ENCODE peak calls at places on chromosomes 7 and 10, in four cellular contexts. M is NT2/D1, T is hepatocyte, A is tibial nerve. W is an unnamed sample.
A peak's percentile ranks its signal among the peaks of the same experiment; 100 is the strongest.

GRCh38 chr7:42704710-42705109 is 207.2 kb downstream of the C7orf25 start:
- DNase-seq in T (no peak), A (no peak), M (no peak), W (no peak)

GRCh38 chr10:44830022-44830421 is 81.1 kb upstream of the TMEM72 start:
- DNase-seq in T (no peak), A (no peak), M (no peak), W (no peak)

GRCh38 chr7:32511791-32512190 is 16.5 kb downstream of the AVL9 start:
- DNase-seq in M (no peak), T (no peak), A (no peak), W (no peak)

GRCh38 chr7:70681847-70682350 is 450.0 kb upstream of the GALNT17 start:
- DNase-seq in M (no peak), A (no peak), T (no peak), W (no peak)

GRCh38 chr7:17233643-17234397 is 64.6 kb upstream of the AHR start:
- DNase-seq in A (no peak), T (no peak), M (no peak), W (peak; percentile 63)

GRCh38 chr10:33900591-33900990 is 566.1 kb upstream of the NRP1 start:
- DNase-seq in A (no peak), M (no peak), T (no peak), W (no peak)

GRCh38 chr7:158106272-158106671 is 481.4 kb downstream of the PTPRN2 start:
- DNase-seq in T (no peak), M (no peak), A (no peak), W (no peak)

GRCh38 chr10:69955211-69955805 is 97.3 kb upstream of the MACROH2A2 start:
- DNase-seq in M (no peak), T (no peak), A (no peak), W (no peak)

GRCh38 chr7:127792528-127793342 is 140.7 kb downstream of the SND1 start:
- DNase-seq in M (peak; percentile 25), A (no peak), T (peak; percentile 14), W (no peak)

GRCh38 chr7:29883462-29884398 is 77.4 kb downstream of the WIPF3 start:
- DNase-seq in M (peak; percentile 20), A (no peak), T (peak; percentile 21), W (no peak)

GRCh38 chr7:137943132-137943551 is 58.7 kb downstream of the CREB3L2 start:
- DNase-seq in M (no peak), A (peak; percentile 81), T (peak; percentile 58), W (no peak)

GRCh38 chr7:45543470-45543869 is 30.7 kb upstream of the ADCY1 start:
- DNase-seq in M (no peak), T (no peak), A (no peak), W (no peak)

GRCh38 chr10:86821600-86821999 is 65.2 kb downstream of the BMPR1A start:
- DNase-seq in T (no peak), M (no peak), A (no peak), W (no peak)

GRCh38 chr7:133061357-133061756 is 20.5 kb downstream of the CHCHD3 start:
- DNase-seq in A (no peak), T (no peak), M (no peak), W (no peak)

GRCh38 chr10:5632430-5632829 is 34.0 kb downstream of the ASB13 start:
- DNase-seq in T (peak; percentile 84), M (no peak), A (no peak), W (no peak)

GRCh38 chr10:14530465-14530864 is 199.7 kb upstream of the FRMD4A start:
- DNase-seq in A (no peak), T (no peak), M (no peak), W (no peak)

GRCh38 chr10:8174762-8175161 is 120.3 kb downstream of the GATA3 start:
- DNase-seq in M (no peak), A (no peak), T (no peak), W (no peak)

GRCh38 chr7:29106128-29106988 is 40.0 kb downstream of the CPVL start:
- DNase-seq in A (peak; percentile 81), M (peak; percentile 74), T (peak; percentile 82), W (no peak)

GRCh38 chr7:156475666-156476065 is 164.9 kb upstream of the RNF32 start:
- DNase-seq in A (no peak), M (peak; percentile 9), T (no peak), W (no peak)

GRCh38 chr7:128404143-128404681 is 5.6 kb downstream of the IMPDH1 start:
- DNase-seq in M (no peak), A (no peak), T (no peak), W (no peak)

GRCh38 chr10:15236340-15236739 is 67.8 kb upstream of the NMT2 start:
- DNase-seq in A (no peak), M (no peak), T (no peak), W (no peak)

GRCh38 chr7:132764762-132765161 is 188.5 kb upstream of the PLXNA4 start:
- DNase-seq in M (no peak), A (no peak), T (no peak), W (no peak)

GRCh38 chr10:21832751-21833150 is 170.8 kb downstream of the DNAJC1 start:
- DNase-seq in T (no peak), A (no peak), M (no peak), W (no peak)
- H3K9me3 ChIP-seq in T (peaks cover 38% of the 10 kb centered on the region), A (peaks cover 5% of the 10 kb centered on the region), M (peaks cover 47% of the 10 kb centered on the region), W (no peaks in the 10 kb centered on the region)

GRCh38 chr7:113267885-113268284 is 149.5 kb upstream of the SMIM30 start:
- DNase-seq in M (no peak), T (no peak), A (no peak), W (no peak)

GRCh38 chr7:113268757-113269156 is 150.4 kb upstream of the SMIM30 start:
- DNase-seq in T (no peak), M (no peak), A (no peak), W (no peak)

GRCh38 chr7:113267271-113267670 is 148.9 kb upstream of the SMIM30 start:
- DNase-seq in T (no peak), A (no peak), M (no peak), W (no peak)

DNA sequence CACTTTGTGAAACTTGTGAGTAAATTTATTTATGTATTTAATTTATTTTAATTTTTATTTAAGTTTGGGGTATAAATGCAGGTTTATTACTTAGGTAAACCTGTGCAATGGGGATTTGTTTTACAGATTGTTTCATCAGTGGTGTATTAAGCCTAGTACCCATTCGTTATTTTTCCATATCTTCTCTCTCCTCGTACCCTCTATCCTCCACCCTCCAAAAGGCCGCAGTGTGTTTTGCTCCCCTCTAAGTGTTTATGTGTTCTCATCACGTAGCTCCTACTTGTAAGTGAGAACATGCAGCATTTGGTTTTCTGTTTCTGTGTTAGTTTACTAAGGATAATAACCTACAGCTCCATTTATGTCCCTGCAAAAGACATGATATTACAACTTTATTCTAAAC is 145.4 kb upstream of the SMIM30 start:
- DNase-seq in A (no peak), M (no peak), T (no peak), W (no peak)
- H3K27me3 ChIP-seq in A (no peaks in the 10 kb centered on the region), M (no peaks in the 10 kb centered on the region), T (no peaks in the 10 kb centered on the region), W (no peaks in the 10 kb centered on the region)

GRCh38 chr7:5063698-5064097 is 18.0 kb downstream of the RBAK start:
- DNase-seq in T (no peak), M (no peak), A (no peak), W (no peak)
- H3K9me3 ChIP-seq in T (peaks cover 88% of the 10 kb centered on the region), M (peaks cover 98% of the 10 kb centered on the region), A (peaks cover 30% of the 10 kb centered on the region), W (peaks cover 70% of the 10 kb centered on the region)

DNA sequence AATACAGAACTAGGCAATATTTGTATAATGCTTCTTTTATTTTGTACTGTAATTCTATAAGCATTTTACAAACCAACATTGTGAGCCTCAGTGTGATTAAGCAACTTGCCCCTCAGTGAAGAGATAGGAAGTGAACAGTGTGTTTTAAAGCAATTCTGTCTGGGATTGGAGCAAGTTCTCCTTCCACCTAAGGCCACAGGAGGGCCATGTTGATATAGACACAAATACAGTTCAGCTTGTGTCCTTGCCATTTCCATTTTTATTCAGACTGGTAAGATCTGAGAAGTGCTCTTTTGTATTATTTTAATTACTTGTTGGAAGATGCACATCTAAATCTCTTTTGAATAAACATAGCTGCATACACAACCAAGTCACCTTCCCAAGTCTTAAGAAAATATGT is 416.3 kb upstream of the COBL start:
- DNase-seq in M (no peak), A (no peak), T (no peak), W (no peak)
- H3K27me3 ChIP-seq in M (no peaks in the 10 kb centered on the region), A (no peaks in the 10 kb centered on the region), T (no peaks in the 10 kb centered on the region), W (no peaks in the 10 kb centered on the region)

GRCh38 chr7:63040336-63040735 is 958.3 kb upstream of the ZNF722 start:
- DNase-seq in M (no peak), T (no peak), A (no peak), W (no peak)
- H3K9me3 ChIP-seq in M (no peaks in the 10 kb centered on the region), T (peaks cover 8% of the 10 kb centered on the region), A (no peaks in the 10 kb centered on the region), W (no peaks in the 10 kb centered on the region)

GRCh38 chr10:101130141-101130540 is 959 bp upstream of the TLX1 start:
- DNase-seq in A (no peak), T (no peak), M (no peak), W (no peak)
- H3K27me3 ChIP-seq in A (no peaks in the 10 kb centered on the region), T (peaks cover 100% of the 10 kb centered on the region), M (peaks cover 98% of the 10 kb centered on the region), W (peaks cover 43% of the 10 kb centered on the region)

DNA sequence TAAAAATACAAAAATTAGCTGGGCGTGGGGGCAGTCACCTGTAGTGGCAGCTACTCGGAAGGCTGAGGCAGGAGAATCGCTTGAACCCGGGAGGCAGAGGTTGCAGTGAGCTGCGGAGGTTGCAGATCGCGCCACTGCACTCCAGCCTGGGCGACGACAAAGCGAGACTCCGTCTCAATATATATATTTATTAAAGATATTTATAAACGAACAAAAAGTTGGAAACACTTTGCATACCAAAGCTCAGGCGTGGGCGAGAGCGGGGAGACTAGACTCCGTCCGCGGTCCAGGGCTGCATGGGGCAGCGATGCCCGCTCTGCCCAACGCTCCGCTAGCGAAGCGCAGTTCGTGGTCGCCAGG is 7.9 kb upstream of the CRYGN start:
- DNase-seq in A (no peak), T (no peak), M (no peak), W (no peak)
- H3K9me3 ChIP-seq in A (no peaks in the 10 kb centered on the region), T (no peaks in the 10 kb centered on the region), M (no peaks in the 10 kb centered on the region), W (no peaks in the 10 kb centered on the region)

GRCh38 chr10:99232357-99232999 is 3.2 kb downstream of the HPSE2 start:
- DNase-seq in A (no peak), T (peak; percentile 36), M (no peak), W (no peak)
- H3K27me3 ChIP-seq in A (no peaks in the 10 kb centered on the region), T (peaks cover 92% of the 10 kb centered on the region), M (peaks cover 87% of the 10 kb centered on the region), W (peaks cover 10% of the 10 kb centered on the region)

DNA sequence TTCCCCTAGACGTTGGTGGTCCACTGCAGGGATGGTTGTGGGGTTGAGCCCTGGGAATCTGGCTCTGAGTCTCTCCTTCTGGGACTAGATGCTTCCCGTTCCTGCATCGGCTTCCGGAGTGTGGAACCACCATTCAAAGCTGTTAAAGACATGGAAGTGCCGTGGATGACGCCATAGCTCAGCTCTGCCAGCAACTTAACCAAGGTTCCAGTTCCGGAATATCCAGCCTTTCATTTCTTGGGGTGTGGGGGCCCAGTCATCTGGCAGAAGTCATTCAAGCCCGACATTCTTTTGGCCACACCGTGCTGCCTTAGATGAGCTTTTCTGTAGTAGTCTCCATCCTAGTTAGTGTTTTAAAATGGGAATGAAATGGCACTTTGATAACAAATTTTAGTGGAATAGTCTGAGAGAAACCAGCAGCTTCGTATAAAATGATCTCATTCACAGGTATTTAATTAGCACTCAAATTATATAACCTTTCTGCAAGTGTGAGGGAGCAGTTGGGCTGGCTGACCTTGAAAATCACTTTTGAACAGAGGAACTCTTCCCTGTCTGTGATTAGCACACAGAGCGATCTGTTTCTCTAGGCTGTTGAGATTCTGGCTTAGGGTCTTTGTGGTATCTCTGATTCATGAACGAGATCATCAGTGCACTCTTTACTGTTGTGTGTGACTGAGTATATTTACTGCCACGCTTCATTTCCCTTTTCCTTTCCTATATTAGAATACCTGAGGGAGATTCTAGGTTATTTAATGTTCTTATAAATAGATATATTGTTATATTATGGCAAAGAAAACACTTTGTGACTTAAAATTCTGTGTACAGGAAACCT is 19.9 kb downstream of the LMTK2 start:
- DNase-seq in A (no peak), M (no peak), T (no peak), W (no peak)
- H3K9me3 ChIP-seq in A (no peaks in the 10 kb centered on the region), M (no peaks in the 10 kb centered on the region), T (no peaks in the 10 kb centered on the region), W (no peaks in the 10 kb centered on the region)

W was measured in CD8-positive, alpha-beta T cell.